ENCODE peak calls at places on chromosomes 7 and 10, in five cellular contexts. W is left cardiac atrium; N is IMR-90; Z is cerebellar nuclear complex; B is activated naive CD4-positive, alpha-beta T cell treated with anti-CD3 and anti-CD28 coated beads, Interleukin-2, amount 10 ng/mL, durations not matched to agents 7 days and 5 days. G is an unnamed sample.

GRCh38 chr10:90960355-90960814 is 39.5 kb upstream of the ANKRD1 start:
- DNase-seq in W (no peak), N (peak), Z (no peak), B (no peak), G (peak)

GRCh38 chr7:2710256-2710655 is 22.3 kb downstream of the AMZ1 start:
- DNase-seq in W (no peak), N (no peak), Z (no peak), B (no peak), G (no peak)

GRCh38 chr10:100155936-100156335 is 29.9 kb downstream of the ERLIN1 start:
- DNase-seq in W (no peak), N (no peak), Z (no peak), B (no peak), G (no peak)

GRCh38 chr10:132716691-132717490 is 69.1 kb downstream of the NKX6-2 start:
- DNase-seq in W (peak), N (no peak), Z (no peak), B (peak), G (no peak)

GRCh38 chr7:114130860-114131259 is 212.1 kb upstream of the PPP1R3A start:
- DNase-seq in W (no peak), N (no peak), Z (no peak), B (no peak), G (peak)

GRCh38 chr7:2814186-2814530 is 29.9 kb downstream of the GNA12 start:
- DNase-seq in W (no peak), N (no peak), Z (no peak), B (no peak), G (no peak)

GRCh38 chr10:87850742-87851205 is 12.6 kb downstream of the KLLN start:
- DNase-seq in W (peak), N (peak), Z (no peak), B (peak), G (peak)

GRCh38 chr7:32937344-32938174 is 19.7 kb upstream of the FKBP9 start:
- DNase-seq in W (peak), N (peak), Z (no peak), B (no peak), G (no peak)

GRCh38 chr10:125067764-125068163 is 92.6 kb downstream of the CTBP2 start:
- DNase-seq in W (peak), N (no peak), Z (no peak), B (no peak), G (no peak)

GRCh38 chr10:80599424-80599847 is 61.7 kb downstream of the SH2D4B start:
- DNase-seq in W (peak), N (peak), Z (no peak), B (peak), G (peak)

GRCh38 chr7:68185641-68186040 is 1189.0 kb downstream of the TYW1 start:
- DNase-seq in W (no peak), N (no peak), Z (no peak), B (no peak), G (no peak)

GRCh38 chr10:70283445-70284399 is at the start of gene NPFFR1:
- DNase-seq in W (no peak), N (no peak), Z (no peak), B (peak), G (no peak)

GRCh38 chr7:27947581-27948278 is 207.8 kb downstream of the TAX1BP1 start:
- DNase-seq in W (no peak), N (peak), Z (no peak), B (no peak), G (no peak)

GRCh38 chr10:68067508-68067907 is 7.6 kb downstream of the HERC4 start:
- DNase-seq in W (no peak), N (no peak), Z (no peak), B (no peak), G (no peak)

GRCh38 chr10:96017227-96017687 is 26.1 kb upstream of the CCNJ start:
- DNase-seq in W (no peak), N (peak), Z (peak), B (peak), G (peak)

GRCh38 chr7:33369888-33370287 is 240.5 kb downstream of the BBS9 start:
- DNase-seq in W (no peak), N (no peak), Z (no peak), B (no peak), G (no peak)

GRCh38 chr10:100896876-100897461 is 15.8 kb upstream of the SLF2 start:
- DNase-seq in W (no peak), N (peak), Z (no peak), B (no peak), G (no peak)